ENCODE peak calls at places on chromosomes 6 and 20, in six cellular contexts. One of them, this sample, is unnamed.
A peak's percentile ranks its signal among the peaks of the same experiment; 100 is the strongest.

GRCh38 chr6:21885532-21886089 is 292.1 kb downstream of the SOX4 start:
- DNase-seq in endothelial cell of umbilical vein: peak; percentile 93
- DNase-seq in lower lobe of right lung: no peak
- DNase-seq in heart left ventricle: no peak
- DNase-seq in esophagus muscularis mucosa: no peak
- DNase-seq in CD8-positive, alpha-beta T cell: no peak
- DNase-seq in this sample: no peak

GRCh38 chr6:79713701-79714322 is 82.7 kb downstream of the SH3BGRL2 start:
- DNase-seq in endothelial cell of umbilical vein: peak; percentile 64
- DNase-seq in lower lobe of right lung: no peak
- DNase-seq in heart left ventricle: no peak
- DNase-seq in esophagus muscularis mucosa: no peak
- DNase-seq in CD8-positive, alpha-beta T cell: peak; percentile 66
- DNase-seq in this sample: peak; percentile 29

GRCh38 chr6:27383481-27383880 is 5.1 kb upstream of the ZNF391 start:
- DNase-seq in endothelial cell of umbilical vein: no peak
- DNase-seq in lower lobe of right lung: no peak
- DNase-seq in heart left ventricle: no peak
- DNase-seq in esophagus muscularis mucosa: no peak
- DNase-seq in CD8-positive, alpha-beta T cell: no peak
- DNase-seq in this sample: no peak

GRCh38 chr6:53282741-53283140 is 66.0 kb downstream of the ELOVL5 start:
- DNase-seq in endothelial cell of umbilical vein: peak; percentile 50
- DNase-seq in lower lobe of right lung: no peak
- DNase-seq in heart left ventricle: no peak
- DNase-seq in esophagus muscularis mucosa: no peak
- DNase-seq in CD8-positive, alpha-beta T cell: no peak
- DNase-seq in this sample: no peak

GRCh38 chr6:323730-324088 is 31.4 kb downstream of the DUSP22 start:
- DNase-seq in endothelial cell of umbilical vein: no peak
- DNase-seq in lower lobe of right lung: no peak
- DNase-seq in heart left ventricle: no peak
- DNase-seq in esophagus muscularis mucosa: no peak
- DNase-seq in CD8-positive, alpha-beta T cell: no peak
- DNase-seq in this sample: no peak

GRCh38 chr6:50098306-50098705 is 48.6 kb upstream of the DEFB112 start:
- DNase-seq in endothelial cell of umbilical vein: no peak
- DNase-seq in lower lobe of right lung: no peak
- DNase-seq in heart left ventricle: no peak
- DNase-seq in esophagus muscularis mucosa: no peak
- DNase-seq in CD8-positive, alpha-beta T cell: no peak
- DNase-seq in this sample: no peak

GRCh38 chr6:165206798-165207197 is 102.6 kb downstream of the C6orf118 start:
- DNase-seq in endothelial cell of umbilical vein: no peak
- DNase-seq in lower lobe of right lung: no peak
- DNase-seq in heart left ventricle: no peak
- DNase-seq in esophagus muscularis mucosa: peak; percentile 77
- DNase-seq in CD8-positive, alpha-beta T cell: no peak
- DNase-seq in this sample: no peak

GRCh38 chr6:91352878-91353277 is 766.0 kb upstream of the MAP3K7 start:
- DNase-seq in endothelial cell of umbilical vein: no peak
- DNase-seq in lower lobe of right lung: no peak
- DNase-seq in heart left ventricle: no peak
- DNase-seq in esophagus muscularis mucosa: no peak
- DNase-seq in CD8-positive, alpha-beta T cell: no peak
- DNase-seq in this sample: no peak

GRCh38 chr6:33211666-33212422 is 3.5 kb downstream of the RING1 start:
- DNase-seq in endothelial cell of umbilical vein: no peak
- DNase-seq in lower lobe of right lung: no peak
- DNase-seq in heart left ventricle: no peak
- DNase-seq in esophagus muscularis mucosa: no peak
- DNase-seq in CD8-positive, alpha-beta T cell: no peak
- DNase-seq in this sample: no peak

GRCh38 chr6:113490356-113490755 is 366.8 kb upstream of the MARCKS start:
- DNase-seq in endothelial cell of umbilical vein: no peak
- DNase-seq in lower lobe of right lung: no peak
- DNase-seq in heart left ventricle: no peak
- DNase-seq in esophagus muscularis mucosa: no peak
- DNase-seq in CD8-positive, alpha-beta T cell: no peak
- DNase-seq in this sample: no peak
- H3K27ac ChIP-seq in endothelial cell of umbilical vein: no peak overlapping the region
- H3K27ac ChIP-seq in lower lobe of right lung: no peak overlapping the region
- H3K27ac ChIP-seq in heart left ventricle: no peak overlapping the region
- H3K27ac ChIP-seq in esophagus muscularis mucosa: no peak overlapping the region
- H3K27ac ChIP-seq in CD8-positive, alpha-beta T cell: no peak overlapping the region
- H3K27ac ChIP-seq in this sample: no peak overlapping the region

DNA sequence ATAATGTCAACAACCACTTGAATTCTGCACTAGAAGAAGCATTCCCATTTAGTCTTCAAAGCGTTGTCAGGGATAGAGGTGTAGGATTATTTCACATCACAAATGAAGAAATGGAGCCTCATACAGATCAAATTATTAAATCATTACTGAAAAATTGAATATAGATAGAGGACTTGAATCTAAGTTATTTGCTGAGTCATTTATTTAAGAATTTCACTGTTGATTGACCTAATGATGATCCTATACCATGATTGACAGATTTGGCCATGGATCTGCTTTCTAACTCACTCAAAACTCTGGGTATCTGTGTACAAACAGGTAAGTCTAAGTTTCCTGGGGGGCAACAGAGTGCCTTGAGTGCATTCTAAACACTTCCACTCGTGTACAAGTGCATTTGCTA is 215.9 kb downstream of the BTBD3 start:
- DNase-seq in endothelial cell of umbilical vein: no peak
- DNase-seq in lower lobe of right lung: no peak
- DNase-seq in heart left ventricle: no peak
- DNase-seq in esophagus muscularis mucosa: no peak
- DNase-seq in CD8-positive, alpha-beta T cell: no peak
- DNase-seq in this sample: no peak
- H3K9me3 ChIP-seq in endothelial cell of umbilical vein: peaks cover 2% of the 10 kb centered on the region
- H3K9me3 ChIP-seq in lower lobe of right lung: peaks cover 3% of the 10 kb centered on the region
- H3K9me3 ChIP-seq in heart left ventricle: no peaks in the 10 kb centered on the region
- H3K9me3 ChIP-seq in esophagus muscularis mucosa: peaks cover 19% of the 10 kb centered on the region
- H3K9me3 ChIP-seq in CD8-positive, alpha-beta T cell: no peaks in the 10 kb centered on the region
- H3K9me3 ChIP-seq in this sample: no peaks in the 10 kb centered on the region

DNA sequence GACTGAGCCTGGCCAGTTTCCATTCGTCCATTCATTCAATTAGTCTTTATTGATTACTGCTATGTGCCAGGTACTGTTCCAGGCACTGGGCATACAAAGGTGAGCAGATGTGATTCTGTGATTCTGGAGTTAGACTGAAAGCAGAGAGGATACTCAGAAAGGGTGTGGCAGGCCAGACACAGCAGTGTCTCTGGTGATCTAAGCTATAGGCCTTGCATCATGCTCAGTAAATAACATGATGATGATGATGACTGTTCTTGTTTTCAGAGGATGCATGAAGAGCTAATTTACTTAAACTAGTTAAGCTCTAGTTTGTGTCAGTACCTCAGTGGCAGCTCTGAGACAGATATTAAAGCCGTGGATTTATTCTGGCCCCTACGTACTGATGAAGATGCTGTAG is 31.4 kb upstream of the FUCA2 start:
- DNase-seq in endothelial cell of umbilical vein: no peak
- DNase-seq in lower lobe of right lung: no peak
- DNase-seq in heart left ventricle: no peak
- DNase-seq in esophagus muscularis mucosa: no peak
- DNase-seq in CD8-positive, alpha-beta T cell: no peak
- DNase-seq in this sample: no peak
- H3K27ac ChIP-seq in endothelial cell of umbilical vein: no peak overlapping the region
- H3K27ac ChIP-seq in lower lobe of right lung: no peak overlapping the region
- H3K27ac ChIP-seq in heart left ventricle: no peak overlapping the region
- H3K27ac ChIP-seq in esophagus muscularis mucosa: no peak overlapping the region
- H3K27ac ChIP-seq in CD8-positive, alpha-beta T cell: no peak overlapping the region
- H3K27ac ChIP-seq in this sample: no peak overlapping the region

DNA sequence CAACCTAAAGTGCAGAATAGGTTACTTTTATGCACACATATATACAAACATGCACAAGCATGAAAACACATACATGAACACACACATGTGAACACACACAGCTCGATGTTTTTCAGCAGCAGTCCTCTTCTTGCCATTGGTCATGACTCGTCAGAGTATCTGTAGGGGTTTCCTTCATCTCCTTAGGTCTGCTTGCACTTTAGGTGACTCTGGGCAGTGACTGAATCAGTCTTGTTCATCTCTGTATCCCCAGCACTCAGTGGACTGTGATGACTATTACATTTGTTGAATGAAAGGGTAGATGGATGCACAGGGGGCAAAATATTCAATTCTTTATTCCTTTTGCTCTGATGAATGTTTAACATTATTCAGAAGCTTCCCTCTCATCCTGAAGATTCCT is 26.8 kb downstream of the CBLN4 start:
- DNase-seq in endothelial cell of umbilical vein: no peak
- DNase-seq in lower lobe of right lung: no peak
- DNase-seq in heart left ventricle: no peak
- DNase-seq in esophagus muscularis mucosa: no peak
- DNase-seq in CD8-positive, alpha-beta T cell: no peak
- DNase-seq in this sample: no peak
- H3K9me3 ChIP-seq in endothelial cell of umbilical vein: peaks cover 12% of the 10 kb centered on the region
- H3K9me3 ChIP-seq in lower lobe of right lung: no peaks in the 10 kb centered on the region
- H3K9me3 ChIP-seq in heart left ventricle: no peaks in the 10 kb centered on the region
- H3K9me3 ChIP-seq in esophagus muscularis mucosa: no peaks in the 10 kb centered on the region
- H3K9me3 ChIP-seq in CD8-positive, alpha-beta T cell: no peaks in the 10 kb centered on the region
- H3K9me3 ChIP-seq in this sample: no peaks in the 10 kb centered on the region

DNA sequence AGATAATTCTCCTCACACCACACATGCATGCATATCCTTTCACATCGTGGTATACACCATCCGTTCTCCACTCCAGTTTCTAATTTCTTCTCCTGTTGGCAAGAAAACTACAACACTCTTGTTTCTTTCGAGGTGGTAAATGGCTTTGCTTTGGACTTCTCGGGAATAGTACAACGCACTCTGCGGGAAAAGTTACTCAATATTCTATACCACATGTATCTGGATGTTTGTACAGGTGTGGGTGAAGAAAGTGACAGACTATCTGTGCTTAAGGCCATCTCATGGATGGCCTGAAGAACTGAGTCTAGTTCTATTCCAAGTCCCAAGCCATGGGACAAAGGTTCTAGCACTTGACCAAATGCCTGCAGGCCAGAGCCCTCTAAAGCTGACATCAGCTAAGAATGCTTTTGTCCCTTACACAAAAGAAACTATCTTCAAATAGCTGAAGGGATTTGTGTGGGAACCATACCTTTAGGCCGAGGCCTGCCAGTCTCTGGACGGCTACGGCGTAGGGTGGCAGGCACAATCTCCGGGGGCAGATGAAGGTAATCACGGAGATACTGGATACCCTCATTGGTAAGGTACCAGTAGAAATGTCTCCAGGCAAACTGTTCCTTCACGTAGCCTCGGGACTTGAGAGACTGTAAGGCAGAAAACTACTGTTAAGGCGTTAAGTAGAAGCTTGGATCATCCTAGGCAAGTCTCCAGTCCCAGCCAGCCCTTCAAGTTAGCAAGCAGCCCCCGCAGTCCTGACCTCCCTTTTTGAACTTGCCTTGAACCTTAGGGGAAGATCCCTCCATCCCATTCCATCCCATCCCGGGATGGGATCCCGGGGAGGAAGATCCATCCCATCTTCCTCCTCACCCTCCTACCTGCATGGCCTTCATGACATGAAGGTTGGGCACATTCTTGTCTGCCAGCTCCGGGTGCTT is 1.4 kb downstream of the RPS10 start:
- DNase-seq in endothelial cell of umbilical vein: no peak
- DNase-seq in lower lobe of right lung: no peak
- DNase-seq in heart left ventricle: no peak
- DNase-seq in esophagus muscularis mucosa: no peak
- DNase-seq in CD8-positive, alpha-beta T cell: no peak
- DNase-seq in this sample: no peak
- H3K27ac ChIP-seq in endothelial cell of umbilical vein: peak overlapping the region; percentile 79
- H3K27ac ChIP-seq in lower lobe of right lung: peak overlapping the region; percentile 75
- H3K27ac ChIP-seq in heart left ventricle: peak overlapping the region; percentile 86
- H3K27ac ChIP-seq in esophagus muscularis mucosa: peak overlapping the region; percentile 79
- H3K27ac ChIP-seq in CD8-positive, alpha-beta T cell: peak overlapping the region; percentile 95
- H3K27ac ChIP-seq in this sample: no peak overlapping the region

DNA sequence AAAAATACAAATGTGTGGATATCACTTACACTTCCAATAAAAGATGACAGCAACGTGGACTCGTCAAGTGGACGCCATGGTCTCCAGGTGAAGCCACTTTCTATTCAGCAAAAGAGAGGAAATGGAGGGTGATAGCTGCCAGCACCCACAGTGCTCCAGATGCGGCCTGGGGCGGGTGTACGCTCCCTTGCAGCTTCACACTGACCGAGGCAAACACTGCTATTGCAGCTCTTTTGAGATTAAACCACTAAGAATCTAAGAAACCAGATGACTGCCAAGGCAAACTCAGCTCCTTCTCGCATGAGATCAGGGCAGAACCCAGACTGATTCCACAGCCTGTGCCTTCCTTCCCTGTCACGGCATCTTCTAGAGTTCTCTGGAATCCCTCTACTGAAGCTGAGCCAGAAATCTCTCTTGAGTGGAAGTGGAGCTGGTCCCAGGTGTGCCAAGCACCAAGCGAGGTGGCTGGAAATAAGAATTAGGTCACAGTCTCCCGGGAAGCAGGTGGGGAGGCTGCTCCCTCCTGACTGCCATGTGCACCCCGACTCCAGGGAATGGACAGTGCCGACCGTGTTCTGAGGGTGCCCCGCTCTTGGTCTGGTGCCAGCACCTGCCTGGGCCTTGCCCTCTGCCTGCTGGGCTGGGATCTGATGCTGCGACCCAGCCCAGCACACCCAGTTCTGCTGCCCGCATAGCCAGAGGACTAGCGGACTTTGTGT is 90.1 kb upstream of the AFDN start:
- DNase-seq in endothelial cell of umbilical vein: no peak
- DNase-seq in lower lobe of right lung: no peak
- DNase-seq in heart left ventricle: no peak
- DNase-seq in esophagus muscularis mucosa: no peak
- DNase-seq in CD8-positive, alpha-beta T cell: no peak
- DNase-seq in this sample: no peak
- H3K9me3 ChIP-seq in endothelial cell of umbilical vein: no peaks in the 10 kb centered on the region
- H3K9me3 ChIP-seq in lower lobe of right lung: no peaks in the 10 kb centered on the region
- H3K9me3 ChIP-seq in heart left ventricle: no peaks in the 10 kb centered on the region
- H3K9me3 ChIP-seq in esophagus muscularis mucosa: no peaks in the 10 kb centered on the region
- H3K9me3 ChIP-seq in CD8-positive, alpha-beta T cell: no peaks in the 10 kb centered on the region
- H3K9me3 ChIP-seq in this sample: no peaks in the 10 kb centered on the region

This sample was measured in CD4-positive, alpha-beta T cell.